ENCODE peak calls at places on chromosomes 5 and 9, in seven cellular contexts. J, C, T, G, H, L and O are unnamed samples.
A peak's percentile ranks its signal among the peaks of the same experiment; 100 is the strongest.

GRCh38 chr5:98769256-98770157 is 4.0 kb upstream of the RGMB start:
- DNase-seq in J (peak; percentile 69), C (peak; percentile 57), T (no peak), G (peak; percentile 53), H (peak; percentile 29), L (peak; percentile 5), O (peak; percentile 78)

GRCh38 chr5:57267796-57268195 is 93.9 kb downstream of the GPBP1 start:
- DNase-seq in J (no peak), C (no peak), T (no peak), G (no peak), H (no peak), L (no peak), O (no peak)

GRCh38 chr9:87441251-87441650 is 56.4 kb upstream of the DAPK1 start:
- DNase-seq in J (peak; percentile 13), C (no peak), T (no peak), G (no peak), H (no peak), L (no peak), O (no peak)

GRCh38 chr9:68595868-68596267 is 55.2 kb upstream of the TMEM252 start:
- DNase-seq in J (no peak), C (no peak), T (no peak), G (no peak), H (no peak), L (no peak), O (no peak)

GRCh38 chr5:141508808-141509611 is 20.1 kb downstream of the PCDHGC5 start:
- DNase-seq in J (peak; percentile 95), C (peak; percentile 86), T (peak; percentile 95), G (peak; percentile 94), H (peak; percentile 23), L (no peak), O (peak; percentile 47)

GRCh38 chr9:134947265-134947955 is 29.7 kb upstream of the FCN1 start:
- DNase-seq in J (no peak), C (peak; percentile 54), T (no peak), G (no peak), H (no peak), L (no peak), O (no peak)

GRCh38 chr9:96256800-96257199 is 45.2 kb downstream of the HSD17B3 start:
- DNase-seq in J (no peak), C (no peak), T (no peak), G (peak; percentile 16), H (no peak), L (no peak), O (no peak)

GRCh38 chr9:98577446-98577845 is 131.3 kb downstream of the GABBR2 start:
- DNase-seq in J (no peak), C (no peak), T (no peak), G (no peak), H (no peak), L (no peak), O (no peak)

GRCh38 chr9:124972241-124972770 is 31.4 kb upstream of the GOLGA1 start:
- DNase-seq in J (no peak), C (no peak), T (no peak), G (no peak), H (no peak), L (no peak), O (no peak)

GRCh38 chr5:571791-572190 is 40.3 kb upstream of the CEP72 start:
- DNase-seq in J (no peak), C (no peak), T (no peak), G (no peak), H (no peak), L (no peak), O (peak; percentile 11)

GRCh38 chr5:555058-555623 is 30.9 kb upstream of the SLC9A3 start:
- DNase-seq in J (no peak), C (no peak), T (no peak), G (no peak), H (no peak), L (no peak), O (no peak)

GRCh38 chr9:136093331-136093986 is 1.6 kb downstream of the NACC2 start:
- DNase-seq in J (no peak), C (peak; percentile 41), T (peak; percentile 79), G (no peak), H (no peak), L (no peak), O (no peak)

GRCh38 chr5:96655506-96655905 is 6.7 kb upstream of the CAST start:
- DNase-seq in J (peak; percentile 7), C (no peak), T (peak; percentile 6), G (no peak), H (no peak), L (no peak), O (no peak)

GRCh38 chr9:4386819-4387218 is 87.0 kb upstream of the GLIS3 start:
- DNase-seq in J (no peak), C (no peak), T (no peak), G (no peak), H (no peak), L (no peak), O (no peak)

GRCh38 chr9:109017493-109017892 is 4.2 kb upstream of the CTNNAL1 start:
- DNase-seq in J (no peak), C (no peak), T (no peak), G (no peak), H (no peak), L (no peak), O (no peak)

GRCh38 chr5:142491260-142491659 is 166.4 kb upstream of the SPRY4 start:
- DNase-seq in J (no peak), C (peak; percentile 13), T (no peak), G (no peak), H (no peak), L (no peak), O (no peak)

GRCh38 chr9:127282611-127283010 is 18.0 kb downstream of the GARNL3 start:
- DNase-seq in J (no peak), C (no peak), T (no peak), G (no peak), H (no peak), L (no peak), O (no peak)

GRCh38 chr5:103315455-103315854 is 56.9 kb downstream of the MACIR start:
- DNase-seq in J (no peak), C (no peak), T (no peak), G (no peak), H (no peak), L (no peak), O (no peak)

GRCh38 chr9:95316274-95316673 is 1.2 kb downstream of the FANCC start:
- DNase-seq in J (no peak), C (no peak), T (no peak), G (no peak), H (no peak), L (no peak), O (no peak)

GRCh38 chr5:65334077-65334476 is 147.6 kb downstream of the ADAMTS6 start:
- DNase-seq in J (no peak), C (no peak), T (no peak), G (no peak), H (no peak), L (no peak), O (peak; percentile 95)

GRCh38 chr9:462611-463010 is 247.9 kb downstream of the DOCK8 start:
- DNase-seq in J (no peak), C (no peak), T (no peak), G (no peak), H (no peak), L (no peak), O (no peak)

GRCh38 chr5:3310551-3311340 is 284.9 kb upstream of the IRX1 start:
- DNase-seq in J (no peak), C (no peak), T (peak; percentile 71), G (peak; percentile 39), H (no peak), L (no peak), O (peak; percentile 58)

GRCh38 chr5:171271798-171272197 is 37.2 kb upstream of the TLX3 start:
- DNase-seq in J (no peak), C (no peak), T (no peak), G (no peak), H (no peak), L (no peak), O (no peak)

GRCh38 chr9:91903126-91903911 is 46.7 kb downstream of the ROR2 start:
- DNase-seq in J (no peak), C (no peak), T (no peak), G (no peak), H (no peak), L (no peak), O (no peak)